ENCODE peak calls at places on chromosomes 4 and X, in five cellular contexts. One of them, this sample, is unnamed.

GRCh38 chr4:174657472-174657871 is 135.2 kb upstream of the HPGD start:
- DNase-seq in activated T-cell treated with anti-CD3 and anti-CD28 coated beads, Interleukin-2, amount 50 U/mL, for 1 hour: no peak
- DNase-seq in pons: no peak
- DNase-seq in A673: peak
- DNase-seq in activated CD4-positive, alpha-beta T cell treated with anti-CD3 and anti-CD28 coated beads, Interleukin-2, amount 50 U/mL, for 4 hours: no peak
- DNase-seq in this sample: no peak

GRCh38 chr4:140187316-140187695 is 33.3 kb upstream of the MAML3 start:
- DNase-seq in activated T-cell treated with anti-CD3 and anti-CD28 coated beads, Interleukin-2, amount 50 U/mL, for 1 hour: no peak
- DNase-seq in pons: no peak
- DNase-seq in A673: no peak
- DNase-seq in activated CD4-positive, alpha-beta T cell treated with anti-CD3 and anti-CD28 coated beads, Interleukin-2, amount 50 U/mL, for 4 hours: no peak
- DNase-seq in this sample: no peak

GRCh38 chr4:89000844-89001360 is 56.1 kb downstream of the FAM13A start:
- DNase-seq in activated T-cell treated with anti-CD3 and anti-CD28 coated beads, Interleukin-2, amount 50 U/mL, for 1 hour: no peak
- DNase-seq in pons: no peak
- DNase-seq in A673: peak
- DNase-seq in activated CD4-positive, alpha-beta T cell treated with anti-CD3 and anti-CD28 coated beads, Interleukin-2, amount 50 U/mL, for 4 hours: no peak
- DNase-seq in this sample: no peak

GRCh38 chr4:8282134-8282641 is 12.6 kb downstream of the HTRA3 start:
- DNase-seq in activated T-cell treated with anti-CD3 and anti-CD28 coated beads, Interleukin-2, amount 50 U/mL, for 1 hour: no peak
- DNase-seq in pons: no peak
- DNase-seq in A673: no peak
- DNase-seq in activated CD4-positive, alpha-beta T cell treated with anti-CD3 and anti-CD28 coated beads, Interleukin-2, amount 50 U/mL, for 4 hours: no peak
- DNase-seq in this sample: no peak

GRCh38 chrX:41014776-41015175 is 70.5 kb upstream of the USP9X start:
- DNase-seq in activated T-cell treated with anti-CD3 and anti-CD28 coated beads, Interleukin-2, amount 50 U/mL, for 1 hour: no peak
- DNase-seq in pons: no peak
- DNase-seq in A673: no peak
- DNase-seq in activated CD4-positive, alpha-beta T cell treated with anti-CD3 and anti-CD28 coated beads, Interleukin-2, amount 50 U/mL, for 4 hours: no peak
- DNase-seq in this sample: no peak

GRCh38 chr4:101076032-101076431 is 271.3 kb downstream of the PPP3CA start:
- DNase-seq in activated T-cell treated with anti-CD3 and anti-CD28 coated beads, Interleukin-2, amount 50 U/mL, for 1 hour: no peak
- DNase-seq in pons: no peak
- DNase-seq in A673: no peak
- DNase-seq in activated CD4-positive, alpha-beta T cell treated with anti-CD3 and anti-CD28 coated beads, Interleukin-2, amount 50 U/mL, for 4 hours: no peak
- DNase-seq in this sample: no peak

GRCh38 chr4:7196731-7197130 is 4.4 kb downstream of the SORCS2 start:
- DNase-seq in activated T-cell treated with anti-CD3 and anti-CD28 coated beads, Interleukin-2, amount 50 U/mL, for 1 hour: no peak
- DNase-seq in pons: no peak
- DNase-seq in A673: no peak
- DNase-seq in activated CD4-positive, alpha-beta T cell treated with anti-CD3 and anti-CD28 coated beads, Interleukin-2, amount 50 U/mL, for 4 hours: no peak
- DNase-seq in this sample: no peak

GRCh38 chrX:8887004-8887403 is 85.8 kb upstream of the FAM9A start:
- DNase-seq in activated T-cell treated with anti-CD3 and anti-CD28 coated beads, Interleukin-2, amount 50 U/mL, for 1 hour: no peak
- DNase-seq in pons: no peak
- DNase-seq in A673: no peak
- DNase-seq in activated CD4-positive, alpha-beta T cell treated with anti-CD3 and anti-CD28 coated beads, Interleukin-2, amount 50 U/mL, for 4 hours: no peak
- DNase-seq in this sample: no peak

GRCh38 chr4:84582988-84583870 is at the start of gene CDS1:
- DNase-seq in activated T-cell treated with anti-CD3 and anti-CD28 coated beads, Interleukin-2, amount 50 U/mL, for 1 hour: no peak
- DNase-seq in pons: no peak
- DNase-seq in A673: no peak
- DNase-seq in activated CD4-positive, alpha-beta T cell treated with anti-CD3 and anti-CD28 coated beads, Interleukin-2, amount 50 U/mL, for 4 hours: no peak
- DNase-seq in this sample: peak

GRCh38 chr4:40750461-40751258 is 905 bp downstream of the NSUN7 start:
- DNase-seq in activated T-cell treated with anti-CD3 and anti-CD28 coated beads, Interleukin-2, amount 50 U/mL, for 1 hour: peak
- DNase-seq in pons: no peak
- DNase-seq in A673: peak
- DNase-seq in activated CD4-positive, alpha-beta T cell treated with anti-CD3 and anti-CD28 coated beads, Interleukin-2, amount 50 U/mL, for 4 hours: no peak
- DNase-seq in this sample: no peak

This sample was measured in Peyer's patch.